ENCODE peak calls at places on chromosomes 4 and X, in eight cellular contexts. T is heart left ventricle, Q is endodermal cell, R is hepatocyte, F is mucosa of descending colon, A is HFF-Myc, S is left ventricle myocardium inferior, Z is GM13977. I is an unnamed sample.

GRCh38 chrX:47148946-47149345 is 3.9 kb downstream of the RBM10 start:
- DNase-seq in Q (no peak), R (no peak), Z (no peak), A (no peak), S (no peak), F (no peak), T (no peak), I (no peak)

GRCh38 chr4:119118397-119118796 is 17.2 kb upstream of the MYOZ2 start:
- DNase-seq in T (no peak), Z (no peak), F (no peak), S (no peak), R (no peak), A (no peak), Q (no peak), I (peak; percentile 63)

GRCh38 chrX:53321943-53322497 is 40.6 kb upstream of the IQSEC2 start:
- DNase-seq in Z (no peak), S (no peak), T (no peak), Q (no peak), R (no peak), F (no peak), A (no peak), I (no peak)

GRCh38 chrX:56729152-56729557 is at the start of gene NBDY:
- DNase-seq in R (peak; percentile 57), F (peak; percentile 61), S (peak; percentile 15), Q (peak; percentile 75), A (no peak), Z (peak; percentile 13), T (peak; percentile 37), I (peak; percentile 55)

GRCh38 chr4:38983756-38984647 is 48.2 kb downstream of the TMEM156 start:
- DNase-seq in T (no peak), S (no peak), Q (no peak), A (no peak), R (no peak), F (no peak), Z (no peak), I (peak; percentile 42)

GRCh38 chrX:22660756-22661155 is 339.0 kb upstream of the DDX53 start:
- DNase-seq in T (no peak), S (no peak), R (no peak), Z (no peak), A (no peak), Q (no peak), F (no peak), I (no peak)

GRCh38 chrX:23331701-23332100 is 2.9 kb upstream of the PTCHD1 start:
- DNase-seq in R (peak; percentile 6), Z (no peak), S (no peak), Q (no peak), F (no peak), A (no peak), T (no peak), I (no peak)

GRCh38 chr4:624705-625590 is at the start of gene PDE6B:
- DNase-seq in F (no peak), Q (peak; percentile 76), R (no peak), A (no peak), T (no peak), Z (no peak), S (no peak), I (no peak)

GRCh38 chr4:120714581-120714980 is 207.9 kb downstream of the PRDM5 start:
- DNase-seq in S (no peak), T (no peak), A (no peak), Z (no peak), Q (no peak), R (no peak), F (no peak), I (no peak)

GRCh38 chr4:95798727-95799126 is 41.2 kb upstream of the PDHA2 start:
- DNase-seq in S (no peak), A (no peak), R (no peak), F (no peak), Z (no peak), Q (peak; percentile 63), T (no peak), I (no peak)

GRCh38 chr4:139229534-139230039 is 50.4 kb downstream of the MGARP start:
- DNase-seq in R (peak; percentile 70), Q (no peak), F (peak; percentile 57), Z (peak; percentile 56), A (no peak), S (no peak), T (no peak), I (peak; percentile 84)

GRCh38 chrX:3141031-3141430 is 99.8 kb downstream of the ARSF start:
- DNase-seq in S (no peak), Z (no peak), R (no peak), T (no peak), F (no peak), A (no peak), Q (no peak), I (no peak)

GRCh38 chrX:117510453-117510852 is 606.2 kb downstream of the KLHL13 start:
- DNase-seq in R (peak; percentile 21), Z (no peak), S (no peak), Q (no peak), T (no peak), A (no peak), F (peak; percentile 11), I (no peak)

GRCh38 chr4:150867148-150867547 is 147.9 kb downstream of the LRBA start:
- DNase-seq in T (no peak), A (peak; percentile 60), Q (no peak), R (peak; percentile 90), S (no peak), F (peak; percentile 82), Z (peak; percentile 66), I (peak; percentile 90)

GRCh38 chrX:109732780-109733657 is at the start of gene ACSL4:
- DNase-seq in Q (peak; percentile 91), R (peak; percentile 91), Z (peak; percentile 82), A (no peak), T (peak; percentile 92), S (peak; percentile 89), F (peak; percentile 82), I (peak; percentile 88)

GRCh38 chr4:108043536-108043935 is 53.8 kb downstream of the HADH start:
- DNase-seq in Z (no peak), F (no peak), A (peak; percentile 75), R (no peak), S (no peak), Q (peak; percentile 60), T (no peak), I (no peak)

GRCh38 chrX:105461013-105461412 is 240.5 kb upstream of the TEX13A start:
- DNase-seq in T (no peak), Z (no peak), F (no peak), A (no peak), Q (no peak), R (no peak), S (no peak), I (peak; percentile 26)

GRCh38 chr4:26020083-26020668 is 106.2 kb downstream of the SMIM20 start:
- DNase-seq in S (no peak), R (peak; percentile 27), Z (no peak), T (peak; percentile 5), A (no peak), Q (no peak), F (no peak), I (peak; percentile 90)

GRCh38 chrX:131762802-131763234 is 218.9 kb downstream of the OR13H1 start:
- DNase-seq in R (no peak), A (no peak), T (no peak), Q (no peak), S (no peak), F (no peak), Z (no peak), I (no peak)

GRCh38 chr4:154615211-154615610 is 2.8 kb upstream of the FGG start:
- DNase-seq in R (no peak), T (no peak), S (no peak), Z (no peak), A (no peak), F (no peak), Q (no peak), I (no peak)

GRCh38 chrX:465418-465817 is 78.7 kb upstream of the PPP2R3B start:
- DNase-seq in A (no peak), F (no peak), Q (peak; percentile 22), Z (no peak), S (no peak), R (no peak), T (no peak), I (no peak)

GRCh38 chr4:176778491-176778890 is 14.2 kb downstream of the VEGFC start:
- DNase-seq in F (no peak), Q (no peak), S (no peak), A (no peak), T (no peak), R (no peak), Z (no peak), I (peak; percentile 86)

GRCh38 chrX:46461653-46462191 is 83.5 kb downstream of the ZNF674 start:
- DNase-seq in Z (no peak), A (no peak), S (no peak), R (no peak), Q (no peak), F (no peak), T (no peak), I (no peak)

GRCh38 chrX:47637546-47638195 is 7.9 kb upstream of the CFP start:
- DNase-seq in Q (peak; percentile 92), T (peak; percentile 33), Z (peak; percentile 70), A (no peak), F (peak; percentile 50), S (peak; percentile 25), R (no peak), I (no peak)

GRCh38 chr4:147560632-147561031 is 56.6 kb upstream of the TMEM184C start:
- DNase-seq in T (no peak), Q (no peak), F (no peak), R (no peak), Z (no peak), S (no peak), A (no peak), I (peak; percentile 80)

GRCh38 chrX:134713618-134714107 is 55.4 kb upstream of the PLAC1 start:
- DNase-seq in A (no peak), Q (no peak), R (no peak), T (no peak), S (no peak), F (no peak), Z (no peak), I (no peak)

GRCh38 chr4:3482707-3483106 is 19.6 kb downstream of the DOK7 start:
- DNase-seq in Z (no peak), F (no peak), A (no peak), S (no peak), Q (no peak), T (no peak), R (no peak), I (no peak)

GRCh38 chr4:51923343-51923742 is 80.4 kb downstream of the DCUN1D4 start:
- DNase-seq in Z (no peak), F (no peak), R (no peak), A (no peak), Q (no peak), S (no peak), T (no peak), I (no peak)
- TF ChIP-seq CTCF in Z (no peak), F (no peak), R (no peak), A (no peak), Q (no peak), S (no peak), T (no peak), I (no peak)

GRCh38 chr4:18020671-18021469 is 685 bp downstream of the LCORL start:
- DNase-seq in S (peak; percentile 69), A (peak; percentile 63), T (peak; percentile 72), R (peak; percentile 85), Z (peak; percentile 61), Q (peak; percentile 84), F (peak; percentile 66), I (peak; percentile 84)
- TF ChIP-seq CTCF in S (no peak), A (no peak), T (no peak), R (no peak), Z (peak; percentile 26), Q (peak; percentile 33), F (no peak), I (no peak)

GRCh38 chr4:184763150-184763780 is 29.4 kb upstream of the CENPU start:
- DNase-seq in Q (no peak), Z (no peak), S (peak; percentile 38), F (no peak), T (no peak), R (peak; percentile 47), A (peak; percentile 70), I (no peak)
- TF ChIP-seq CTCF in Q (no peak), Z (no peak), S (no peak), F (no peak), T (no peak), R (no peak), A (no peak), I (no peak)

GRCh38 chrX:16022580-16023170 is 100.7 kb upstream of the GRPR start:
- DNase-seq in A (no peak), T (no peak), Z (no peak), S (no peak), R (no peak), F (no peak), Q (no peak), I (no peak)
- TF ChIP-seq CTCF in A (no peak), T (no peak), Z (no peak), S (no peak), R (no peak), F (no peak), Q (no peak), I (no peak)